ENCODE peak calls at places on chromosomes 13 and 19, in five cellular contexts. G is upper lobe of left lung; M is naive thymus-derived CD4-positive, alpha-beta T cell; H is cardiac muscle cell; I is CD8-positive, alpha-beta memory T cell. W is an unnamed sample.

GRCh38 chr19:34317311-34317927 is 47.6 kb upstream of the GPI start:
- DNase-seq in M (peak; percentile 49), I (peak; percentile 10), H (no peak), G (no peak), W (peak; percentile 55)

GRCh38 chr13:23996456-23996855 is 99.2 kb upstream of the C1QTNF9B start:
- DNase-seq in I (no peak), H (no peak), M (no peak), G (no peak), W (no peak)

GRCh38 chr19:38033658-38034150 is 126.7 kb downstream of the SIPA1L3 start:
- DNase-seq in I (no peak), G (no peak), H (no peak), M (no peak), W (no peak)

GRCh38 chr13:112204376-112204775 is 137.4 kb downstream of the SOX1 start:
- DNase-seq in H (no peak), I (no peak), G (no peak), M (no peak), W (no peak)

GRCh38 chr13:20141238-20142018 is 19.4 kb downstream of the GJA3 start:
- DNase-seq in M (no peak), I (no peak), G (no peak), H (peak; percentile 95), W (no peak)

GRCh38 chr19:13401388-13401787 is 104.9 kb downstream of the CACNA1A start:
- DNase-seq in I (no peak), G (no peak), H (no peak), M (no peak), W (no peak)

GRCh38 chr13:111955412-111955769 is 111.6 kb upstream of the SOX1 start:
- DNase-seq in H (no peak), G (no peak), I (no peak), M (no peak), W (no peak)

GRCh38 chr19:38434549-38435051 is 1.1 kb downstream of the RYR1 start:
- DNase-seq in M (no peak), I (no peak), G (no peak), H (peak; percentile 85), W (no peak)

GRCh38 chr19:18326772-18327171 is 3.9 kb upstream of the LSM4 start:
- DNase-seq in G (no peak), M (no peak), H (no peak), I (no peak), W (no peak)

GRCh38 chr19:43784981-43785808 is 4.4 kb upstream of the KCNN4 start:
- DNase-seq in I (peak; percentile 40), H (peak; percentile 75), G (no peak), M (peak; percentile 58), W (peak; percentile 66)

GRCh38 chr19:35928507-35928906 is 7.7 kb upstream of the LRFN3 start:
- DNase-seq in M (no peak), H (no peak), I (no peak), G (no peak), W (no peak)

GRCh38 chr13:53520132-53520531 is 491.5 kb downstream of the OLFM4 start:
- DNase-seq in M (no peak), I (no peak), H (no peak), G (no peak), W (no peak)

GRCh38 chr13:46149272-46150133 is 32.5 kb downstream of the LCP1 start:
- DNase-seq in I (no peak), H (no peak), M (no peak), G (no peak), W (no peak)

GRCh38 chr19:8093740-8094139 is 41.2 kb downstream of the CCL25 start:
- DNase-seq in H (no peak), M (no peak), G (no peak), I (no peak), W (no peak)

GRCh38 chr19:21463449-21464105 is 41.8 kb upstream of the ZNF429 start:
- DNase-seq in H (peak; percentile 92), G (no peak), M (no peak), I (no peak), W (no peak)

GRCh38 chr19:58325623-58326022 is 1.2 kb upstream of the ZSCAN22 start:
- DNase-seq in M (no peak), H (no peak), G (no peak), I (no peak), W (no peak)

GRCh38 chr13:77749481-77749880 is 52.0 kb downstream of the SLAIN1 start:
- DNase-seq in G (no peak), H (no peak), I (no peak), M (no peak), W (no peak)

GRCh38 chr13:49980266-49980665 is 16.6 kb upstream of the TRIM13 start:
- DNase-seq in I (no peak), G (no peak), M (no peak), H (no peak), W (no peak)

GRCh38 chr19:32224371-32225244 is 120.8 kb upstream of the ZNF507 start:
- DNase-seq in H (peak; percentile 69), G (peak; percentile 95), I (peak; percentile 31), M (peak; percentile 52), W (peak; percentile 14)

GRCh38 chr13:43364210-43365041 is 341.0 kb downstream of the DNAJC15 start:
- DNase-seq in M (no peak), H (no peak), I (no peak), G (no peak), W (no peak)

GRCh38 chr13:70580825-70581224 is 472.6 kb upstream of the KLHL1 start:
- DNase-seq in M (no peak), G (no peak), H (no peak), I (no peak), W (no peak)

GRCh38 chr13:30340367-30341184 is 33.2 kb upstream of the KATNAL1 start:
- DNase-seq in G (no peak), H (peak; percentile 13), M (no peak), I (no peak), W (no peak)

GRCh38 chr13:101520672-101521071 is 68.2 kb downstream of the ITGBL1 start:
- DNase-seq in M (peak; percentile 6), H (no peak), G (no peak), I (no peak), W (peak; percentile 67)

GRCh38 chr13:44484562-44485164 is 91.5 kb downstream of the TSC22D1 start:
- DNase-seq in H (no peak), I (no peak), M (no peak), G (no peak), W (peak; percentile 34)

GRCh38 chr13:54383604-54384003 is 1355.0 kb downstream of the OLFM4 start:
- DNase-seq in M (no peak), H (no peak), G (no peak), I (no peak), W (no peak)

GRCh38 chr13:33787051-33787591 is 30.8 kb upstream of the RFC3 start:
- DNase-seq in M (peak; percentile 46), G (no peak), H (no peak), I (no peak), W (peak; percentile 25)

GRCh38 chr19:50419580-50420035 is 870 bp downstream of the SPIB start:
- DNase-seq in M (no peak), H (no peak), I (no peak), G (peak; percentile 37), W (no peak)

GRCh38 chr13:50699874-50700663 is 143.4 kb downstream of the DLEU7 start:
- DNase-seq in H (no peak), G (no peak), I (no peak), M (no peak), W (no peak)

GRCh38 chr19:43634877-43635560 is 4.6 kb downstream of the CADM4 start:
- DNase-seq in M (no peak), G (no peak), I (no peak), H (peak; percentile 45), W (no peak)

GRCh38 chr13:50106559-50106958 is 91.3 kb downstream of the KCNRG start:
- DNase-seq in G (no peak), I (no peak), M (no peak), H (no peak), W (no peak)

GRCh38 chr19:40466219-40467006 is at the start of gene SPTBN4:
- DNase-seq in I (peak; percentile 80), H (no peak), G (no peak), M (no peak), W (no peak)

GRCh38 chr13:95267662-95268369 is 33.4 kb downstream of the ABCC4 start:
- DNase-seq in M (no peak), H (no peak), G (no peak), I (no peak), W (no peak)

DNA sequence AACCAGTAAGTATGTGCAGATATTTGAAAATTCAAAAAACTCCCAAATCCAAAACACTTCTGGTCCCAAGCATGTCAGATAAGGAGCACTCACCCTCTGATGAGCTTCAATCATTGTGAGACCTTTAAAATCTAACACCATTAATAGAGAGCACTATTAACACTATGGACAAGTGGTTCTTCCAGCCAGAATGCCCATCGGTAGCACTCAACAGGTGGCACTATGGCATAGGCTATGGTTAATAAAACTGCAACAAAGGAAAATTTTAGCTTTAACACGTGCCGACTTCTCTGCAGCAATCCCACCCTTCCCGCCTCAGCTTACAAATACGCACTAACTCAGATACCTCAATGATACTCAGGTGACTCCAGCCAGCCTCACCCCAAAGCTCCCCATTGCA is 62.3 kb downstream of the COL4A2 start:
- DNase-seq in M (no peak), I (no peak), H (no peak), G (no peak), W (no peak)
- H3K4me1 ChIP-seq in M (no peaks in the 10 kb centered on the region), I (no peaks in the 10 kb centered on the region), H (peaks cover 44% of the 10 kb centered on the region), G (peaks cover 10% of the 10 kb centered on the region), W (no peaks in the 10 kb centered on the region)

DNA sequence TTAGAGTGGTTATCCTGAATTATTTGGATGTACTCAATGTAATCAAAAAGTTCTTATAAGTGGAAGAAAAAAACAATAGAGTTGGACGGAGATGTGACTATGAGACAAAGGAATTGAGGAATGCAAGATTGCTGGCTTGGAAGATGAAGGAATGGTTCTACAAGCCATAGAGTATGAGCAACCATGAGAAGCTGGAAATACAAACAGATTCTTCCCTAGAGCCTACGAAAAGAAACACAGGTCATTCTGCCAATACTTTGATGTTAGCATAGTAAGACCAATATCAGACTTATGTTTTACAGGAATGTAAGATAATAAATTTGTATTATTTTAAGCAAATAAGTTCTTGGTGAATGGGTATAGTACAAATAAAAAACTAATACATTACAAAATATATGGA is 249.2 kb downstream of the DIAPH3 start:
- DNase-seq in H (no peak), I (no peak), M (no peak), G (no peak), W (no peak)
- H3K4me3 ChIP-seq in H (no peak overlapping the region), I (no peak overlapping the region), M (no peak overlapping the region), G (no peak overlapping the region), W (no peak overlapping the region)

GRCh38 chr19:1267441-1268391 is 1.4 kb upstream of the CIRBP start:
- DNase-seq in M (no peak), H (no peak), I (no peak), G (peak; percentile 85), W (no peak)
- H3K4me1 ChIP-seq in M (peaks cover 48% of the 10 kb centered on the region), H (peaks cover 45% of the 10 kb centered on the region), I (peaks cover 64% of the 10 kb centered on the region), G (peaks cover 77% of the 10 kb centered on the region), W (peaks cover 65% of the 10 kb centered on the region)

DNA sequence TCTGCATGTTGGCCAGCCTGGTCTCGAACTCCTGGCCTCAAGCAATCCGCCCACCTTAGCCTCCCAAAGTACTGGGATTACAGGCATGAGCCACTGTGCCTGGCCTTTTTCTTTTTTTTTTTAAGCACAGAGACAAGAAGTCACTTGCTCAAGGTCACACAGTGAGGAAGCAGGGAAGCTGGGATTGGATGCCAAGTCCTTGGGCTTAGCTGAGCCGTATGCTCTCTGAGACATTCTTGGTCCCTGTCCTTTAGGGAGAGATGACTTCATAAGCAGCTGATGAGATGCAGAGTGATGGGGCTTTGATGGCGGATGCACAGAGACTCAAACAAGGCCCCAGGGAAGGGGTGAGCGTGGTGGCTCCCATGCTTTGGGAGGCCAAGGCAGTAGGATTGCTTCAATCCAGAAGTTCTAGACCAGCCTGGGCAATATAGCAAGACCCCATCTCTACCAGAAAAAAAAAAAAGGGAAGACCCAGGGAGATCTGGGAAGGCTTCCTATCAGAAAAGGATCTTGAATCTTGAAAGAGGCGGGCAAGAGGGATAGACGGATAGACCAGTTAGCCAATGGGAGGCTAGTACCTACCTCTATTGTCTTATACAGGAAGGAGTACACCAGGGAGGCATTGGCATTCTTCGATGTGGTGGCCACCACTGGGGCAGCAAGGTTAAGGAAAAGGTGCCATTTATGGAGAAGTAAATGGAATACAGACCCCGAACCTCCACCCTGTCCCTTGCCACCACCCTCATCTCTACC is 3.9 kb downstream of the AP1M2 start:
- DNase-seq in H (no peak), G (no peak), M (no peak), I (no peak), W (no peak)
- H3K4me3 ChIP-seq in H (no peak overlapping the region), G (no peak overlapping the region), M (no peak overlapping the region), I (no peak overlapping the region), W (no peak overlapping the region)